ENCODE peak calls at places on chromosomes 1 and 21, in six cellular contexts. Z is cardiac muscle cell, R is brain microvascular endothelial cell, F is cardiac fibroblast, V is upper lobe of right lung, B is NB4. Q is an unnamed sample.

GRCh38 chr1:1250828-1251284 is 4.3 kb upstream of the C1QTNF12 start:
- DNase-seq in Z (no peak), R (no peak), F (no peak), V (no peak), B (no peak), Q (no peak)

GRCh38 chr1:18635070-18635577 is 4.5 kb downstream of the PAX7 start:
- DNase-seq in Z (no peak), R (no peak), F (no peak), V (no peak), B (no peak), Q (no peak)

GRCh38 chr21:17585875-17586450 is 26.7 kb downstream of the BTG3 start:
- DNase-seq in Z (peak; percentile 74), R (peak; percentile 46), F (peak; percentile 73), V (no peak), B (peak; percentile 43), Q (no peak)

GRCh38 chr1:201418461-201418860 is 3.1 kb downstream of the TNNI1 start:
- DNase-seq in Z (no peak), R (no peak), F (no peak), V (no peak), B (no peak), Q (no peak)

GRCh38 chr1:160829766-160830165 is 32.9 kb downstream of the CD244 start:
- DNase-seq in Z (no peak), R (no peak), F (no peak), V (no peak), B (no peak), Q (no peak)

GRCh38 chr1:56284933-56285332 is 294.4 kb downstream of the PLPP3 start:
- DNase-seq in Z (peak; percentile 80), R (peak; percentile 28), F (peak; percentile 72), V (no peak), B (no peak), Q (no peak)

GRCh38 chr1:220990417-220991337 is 111.4 kb downstream of the HLX start:
- DNase-seq in Z (peak; percentile 59), R (peak; percentile 72), F (peak; percentile 81), V (no peak), B (peak; percentile 18), Q (no peak)

GRCh38 chr21:45263534-45263933 is 24.2 kb downstream of the POFUT2 start:
- DNase-seq in Z (no peak), R (no peak), F (no peak), V (no peak), B (no peak), Q (no peak)

GRCh38 chr1:172089768-172090510 is 248.6 kb downstream of the DNM3 start:
- DNase-seq in Z (peak; percentile 66), R (peak; percentile 44), F (peak; percentile 73), V (peak; percentile 81), B (peak; percentile 6), Q (peak; percentile 28)

GRCh38 chr1:98468111-98468717 is 193.3 kb upstream of the SNX7 start:
- DNase-seq in Z (peak; percentile 87), R (peak; percentile 59), F (peak; percentile 89), V (no peak), B (peak; percentile 64), Q (no peak)

GRCh38 chr1:6401673-6402072 is 8.1 kb upstream of the ACOT7 start:
- DNase-seq in Z (no peak), R (no peak), F (no peak), V (no peak), B (peak; percentile 62), Q (no peak)

GRCh38 chr1:155064109-155064812 is 721 bp downstream of the EFNA4 start:
- DNase-seq in Z (no peak), R (no peak), F (no peak), V (no peak), B (peak; percentile 39), Q (no peak)

GRCh38 chr1:29230553-29231378 is at the start of gene MECR:
- DNase-seq in Z (peak; percentile 95), R (peak; percentile 90), F (peak; percentile 93), V (peak; percentile 97), B (peak; percentile 95), Q (peak; percentile 97)

GRCh38 chr1:112558634-112559033 is 49.9 kb downstream of the WNT2B start:
- DNase-seq in Z (no peak), R (no peak), F (no peak), V (no peak), B (no peak), Q (no peak)

GRCh38 chr1:190667914-190668313 is 190.2 kb upstream of the BRINP3 start:
- DNase-seq in Z (no peak), R (no peak), F (no peak), V (no peak), B (no peak), Q (no peak)

GRCh38 chr1:226903819-226904710 is 33.6 kb downstream of the PSEN2 start:
- DNase-seq in Z (peak; percentile 90), R (peak; percentile 68), F (peak; percentile 76), V (no peak), B (no peak), Q (no peak)

GRCh38 chr21:40151611-40152010 is 284.4 kb downstream of the PCP4 start:
- DNase-seq in Z (no peak), R (no peak), F (no peak), V (no peak), B (no peak), Q (no peak)

GRCh38 chr1:53619811-53620619 is 118.9 kb downstream of the GLIS1 start:
- DNase-seq in Z (no peak), R (no peak), F (peak; percentile 10), V (peak; percentile 42), B (no peak), Q (no peak)

GRCh38 chr1:16019580-16020277 is 1.9 kb upstream of the HSPB7 start:
- DNase-seq in Z (no peak), R (peak; percentile 25), F (no peak), V (no peak), B (no peak), Q (no peak)

GRCh38 chr1:214623430-214623829 is 20.4 kb downstream of the CENPF start:
- DNase-seq in Z (no peak), R (no peak), F (peak; percentile 48), V (no peak), B (no peak), Q (no peak)

GRCh38 chr1:170114916-170115315 is 30.8 kb upstream of the NTMT2 start:
- DNase-seq in Z (peak; percentile 69), R (peak; percentile 47), F (peak; percentile 66), V (no peak), B (peak; percentile 30), Q (no peak)

GRCh38 chr1:179709841-179710329 is 33.2 kb upstream of the FAM163A start:
- DNase-seq in Z (peak; percentile 96), R (peak; percentile 80), F (peak; percentile 92), V (no peak), B (no peak), Q (no peak)

GRCh38 chr1:11653101-11653601 is 1.1 kb downstream of the FBXO2 start:
- DNase-seq in Z (no peak), R (no peak), F (no peak), V (no peak), B (no peak), Q (no peak)

GRCh38 chr1:233295775-233296322 is 324 bp upstream of the PCNX2 start:
- DNase-seq in Z (peak; percentile 69), R (no peak), F (peak; percentile 63), V (no peak), B (no peak), Q (peak; percentile 84)

GRCh38 chr1:243354511-243355153 is 98.8 kb downstream of the SDCCAG8 start:
- DNase-seq in Z (no peak), R (no peak), F (peak; percentile 19), V (no peak), B (no peak), Q (no peak)

GRCh38 chr1:83512371-83513004 is 486.4 kb downstream of the TTLL7 start:
- DNase-seq in Z (no peak), R (no peak), F (no peak), V (no peak), B (no peak), Q (no peak)

GRCh38 chr1:221031015-221031889 is 152.0 kb downstream of the HLX start:
- DNase-seq in Z (no peak), R (no peak), F (no peak), V (no peak), B (peak; percentile 8), Q (no peak)

GRCh38 chr1:161849518-161849917 is 83.4 kb downstream of the ATF6 start:
- DNase-seq in Z (peak; percentile 8), R (no peak), F (peak; percentile 11), V (no peak), B (no peak), Q (no peak)

GRCh38 chr21:35046880-35047229 is 2.2 kb downstream of the RUNX1 start:
- DNase-seq in Z (no peak), R (peak; percentile 63), F (no peak), V (no peak), B (no peak), Q (no peak)

GRCh38 chr1:37680933-37681332 is 11.4 kb upstream of the CDCA8 start:
- DNase-seq in Z (no peak), R (no peak), F (no peak), V (no peak), B (no peak), Q (no peak)

GRCh38 chr1:37677808-37678207 is 14.5 kb upstream of the CDCA8 start:
- DNase-seq in Z (no peak), R (no peak), F (no peak), V (no peak), B (no peak), Q (no peak)

GRCh38 chr1:37673920-37674319 is 18.4 kb upstream of the CDCA8 start:
- DNase-seq in Z (no peak), R (no peak), F (no peak), V (no peak), B (no peak), Q (no peak)

GRCh38 chr1:37671261-37671660 is 21.1 kb upstream of the CDCA8 start:
- DNase-seq in Z (no peak), R (no peak), F (no peak), V (no peak), B (no peak), Q (no peak)

GRCh38 chr1:37676281-37677243 is 15.8 kb upstream of the CDCA8 start:
- DNase-seq in Z (no peak), R (no peak), F (no peak), V (no peak), B (no peak), Q (no peak)
- TF ChIP-seq CTCF in Z (no peak), R (no peak), F (no peak), V (no peak), B (no peak), Q (no peak)

DNA sequence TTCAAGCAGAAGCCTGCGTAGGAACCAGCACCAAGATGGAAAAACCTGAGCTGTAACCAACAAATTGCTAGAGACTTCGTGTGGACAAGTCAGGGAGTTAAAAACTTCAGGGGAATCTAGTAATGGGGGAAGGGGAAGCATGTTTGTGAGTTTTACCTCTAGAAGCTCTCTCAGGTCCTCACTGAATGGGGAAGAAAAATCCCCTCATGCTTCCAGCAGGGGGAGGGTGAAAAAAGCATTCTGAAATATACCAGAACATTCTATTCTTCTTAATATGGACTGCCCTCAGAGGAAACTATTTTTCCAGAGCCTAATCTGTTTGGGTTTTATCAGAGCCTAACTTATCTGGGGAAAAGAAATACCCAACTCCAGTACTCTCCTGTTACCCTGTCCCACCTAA is 28.6 kb downstream of the GNG12 start:
- DNase-seq in Z (no peak), R (no peak), F (no peak), V (no peak), B (no peak), Q (no peak)
- TF ChIP-seq CTCF in Z (no peak), R (peak; percentile 39), F (no peak), V (no peak), B (no peak), Q (no peak)

GRCh38 chr1:77416692-77417450 is 135.1 kb downstream of the AK5 start:
- DNase-seq in Z (peak; percentile 33), R (peak; percentile 14), F (peak; percentile 58), V (no peak), B (peak; percentile 58), Q (no peak)
- TF ChIP-seq CTCF in Z (peak; percentile 39), R (peak; percentile 58), F (peak; percentile 53), V (peak; percentile 33), B (peak; percentile 14), Q (peak; percentile 53)

GRCh38 chr1:2459757-2460156 is 16.3 kb upstream of the PLCH2 start:
- DNase-seq in Z (peak; percentile 55), R (no peak), F (peak; percentile 44), V (no peak), B (no peak), Q (no peak)
- TF ChIP-seq CTCF in Z (peak; percentile 21), R (peak; percentile 48), F (no peak), V (peak; percentile 13), B (no peak), Q (no peak)

Q was measured in glutamatergic neuron.